ENCODE peak calls at places on chromosomes 12 and 14, in ten cellular contexts. C is H1, W is AG04450, X is fibroblast of mammary gland, Z is left ventricle myocardium inferior, I is MG63, V is NT2/D1, J is fibroblast of the aortic adventitia, K is stomach, B is fibroblast of lung. Q is an unnamed sample.
A peak's percentile ranks its signal among the peaks of the same experiment; 100 is the strongest.

GRCh38 chr14:94780536-94781404 is 10.9 kb upstream of the GSC start:
- DNase-seq in C (no peak), W (no peak), X (no peak), Z (no peak), I (no peak), V (peak; percentile 60), J (no peak), K (no peak), B (no peak), Q (no peak)

GRCh38 chr12:65493893-65494205 is 215.4 kb downstream of the MSRB3 start:
- DNase-seq in C (no peak), W (no peak), X (no peak), Z (no peak), I (no peak), V (no peak), J (no peak), K (no peak), B (no peak), Q (no peak)

GRCh38 chr14:95146079-95146771 is 11.1 kb downstream of the DICER1 start:
- DNase-seq in C (no peak), W (no peak), X (no peak), Z (no peak), I (no peak), V (no peak), J (no peak), K (no peak), B (no peak), Q (no peak)

GRCh38 chr14:68145036-68145435 is 325.5 kb downstream of the RAD51B start:
- DNase-seq in C (no peak), W (no peak), X (peak; percentile 9), Z (no peak), I (no peak), V (no peak), J (no peak), K (no peak), B (no peak), Q (no peak)

GRCh38 chr12:42892702-42893101 is 303.2 kb upstream of the PRICKLE1 start:
- DNase-seq in C (no peak), W (no peak), X (no peak), Z (no peak), I (no peak), V (no peak), J (no peak), K (no peak), B (no peak), Q (no peak)

GRCh38 chr12:4308334-4308960 is 12.6 kb upstream of the TIGAR start:
- DNase-seq in C (no peak), W (no peak), X (no peak), Z (no peak), I (no peak), V (no peak), J (no peak), K (no peak), B (no peak), Q (no peak)

GRCh38 chr12:82097877-82098276 is 260.3 kb downstream of the CCDC59 start:
- DNase-seq in C (no peak), W (no peak), X (no peak), Z (no peak), I (no peak), V (no peak), J (no peak), K (no peak), B (no peak), Q (no peak)

GRCh38 chr14:69558774-69559173 is 15.9 kb downstream of the CCDC177 start:
- DNase-seq in C (no peak), W (no peak), X (no peak), Z (no peak), I (no peak), V (no peak), J (no peak), K (no peak), B (no peak), Q (no peak)

GRCh38 chr14:54651649-54652048 is 84.7 kb downstream of the SAMD4A start:
- DNase-seq in C (no peak), W (no peak), X (no peak), Z (no peak), I (peak; percentile 9), V (no peak), J (peak; percentile 60), K (no peak), B (no peak), Q (no peak)

GRCh38 chr12:1870998-1871917 is 47.2 kb downstream of the CACNA2D4 start:
- DNase-seq in C (peak; percentile 44), W (no peak), X (no peak), Z (no peak), I (no peak), V (no peak), J (no peak), K (no peak), B (no peak), Q (no peak)

GRCh38 chr14:69101331-69101826 is 51.5 kb downstream of the DCAF5 start:
- DNase-seq in C (no peak), W (peak; percentile 55), X (peak; percentile 95), Z (no peak), I (peak; percentile 31), V (no peak), J (peak; percentile 94), K (no peak), B (peak; percentile 89), Q (no peak)

DNA sequence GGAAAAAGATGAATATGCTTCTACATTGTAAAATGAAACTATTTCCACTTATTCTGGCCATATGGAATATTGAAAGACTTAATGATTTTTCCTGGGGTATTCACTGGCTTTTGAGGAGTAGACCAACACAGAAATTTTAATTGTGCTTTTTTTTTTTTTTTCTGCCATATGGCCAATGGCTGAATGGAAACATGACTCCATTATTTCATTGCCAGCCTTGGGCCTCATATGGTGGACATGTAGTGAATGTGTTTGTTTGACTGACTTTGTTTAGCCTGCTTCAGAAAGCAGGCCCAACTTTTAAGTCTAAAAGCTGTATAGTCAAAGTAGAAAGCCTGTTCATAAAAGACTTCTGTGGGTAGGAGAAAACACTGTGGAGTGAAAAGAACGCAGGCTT is 2.4 kb downstream of the GNG2 start:
- DNase-seq in C (no peak), W (no peak), X (no peak), Z (no peak), I (no peak), V (no peak), J (no peak), K (no peak), B (peak; percentile 64), Q (no peak)
- H3K4me3 ChIP-seq in C (no peak overlapping the region), W (peak overlapping the region; percentile 66), X (no peak overlapping the region), Z (peak overlapping the region; percentile 69), I (no peak overlapping the region), V (no peak overlapping the region), J (no peak overlapping the region), K (peak overlapping the region; percentile 48), B (peak overlapping the region; percentile 97), Q (peak overlapping the region; percentile 44)

GRCh38 chr12:31950492-31950891 is 8.7 kb upstream of the RESF1 start:
- DNase-seq in C (no peak), W (no peak), X (no peak), Z (no peak), I (no peak), V (no peak), J (no peak), K (no peak), B (no peak), Q (no peak)

GRCh38 chr12:31950088-31950487 is 9.1 kb upstream of the RESF1 start:
- DNase-seq in C (no peak), W (no peak), X (no peak), Z (no peak), I (no peak), V (no peak), J (no peak), K (no peak), B (no peak), Q (no peak)

GRCh38 chr12:31944299-31944698 is 14.9 kb upstream of the RESF1 start:
- DNase-seq in C (no peak), W (no peak), X (no peak), Z (no peak), I (no peak), V (no peak), J (no peak), K (no peak), B (no peak), Q (no peak)

GRCh38 chr12:31951008-31951407 is 8.2 kb upstream of the RESF1 start:
- DNase-seq in C (no peak), W (no peak), X (no peak), Z (no peak), I (no peak), V (no peak), J (no peak), K (no peak), B (no peak), Q (no peak)

DNA sequence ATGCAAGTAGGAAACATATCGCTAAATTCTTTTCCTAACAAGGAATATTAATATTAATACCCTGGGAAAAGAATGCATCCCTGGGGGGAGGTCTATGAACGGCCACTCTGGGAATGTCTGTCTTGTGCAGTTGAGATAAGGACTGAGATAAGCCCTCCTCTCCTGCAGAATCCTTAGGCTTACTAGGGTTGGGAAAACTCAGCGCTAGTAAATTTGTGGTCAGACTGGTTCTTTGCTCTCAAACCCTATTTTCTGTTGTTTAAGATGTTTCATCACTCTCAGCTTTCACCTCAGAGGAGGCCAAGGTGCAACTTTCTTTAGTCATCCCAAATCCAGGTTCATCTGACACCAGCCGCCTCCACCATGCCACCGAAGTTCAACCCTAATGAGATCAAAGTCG is 11.2 kb upstream of the RESF1 start:
- DNase-seq in C (no peak), W (no peak), X (no peak), Z (no peak), I (no peak), V (no peak), J (no peak), K (no peak), B (no peak), Q (no peak)
- H3K4me3 ChIP-seq in C (no peak overlapping the region), W (no peak overlapping the region), X (no peak overlapping the region), Z (no peak overlapping the region), I (no peak overlapping the region), V (no peak overlapping the region), J (no peak overlapping the region), K (no peak overlapping the region), B (no peak overlapping the region), Q (no peak overlapping the region)

GRCh38 chr14:100306256-100306505 is at the start of gene SLC25A29:
- DNase-seq in C (no peak), W (peak; percentile 33), X (no peak), Z (no peak), I (no peak), V (no peak), J (no peak), K (no peak), B (no peak), Q (no peak)
- H3K4me3 ChIP-seq in C (peak within 1 kb of the TSS; percentile 70), W (peak within 1 kb of the TSS; percentile 78), X (peak within 1 kb of the TSS; percentile 67), Z (peak within 1 kb of the TSS; percentile 88), I (peak within 1 kb of the TSS; percentile 55), V (peak within 1 kb of the TSS; percentile 76), J (peak within 1 kb of the TSS; percentile 79), K (peak within 1 kb of the TSS; percentile 75), B (peak within 1 kb of the TSS; percentile 66), Q (peak within 1 kb of the TSS; percentile 99)

DNA sequence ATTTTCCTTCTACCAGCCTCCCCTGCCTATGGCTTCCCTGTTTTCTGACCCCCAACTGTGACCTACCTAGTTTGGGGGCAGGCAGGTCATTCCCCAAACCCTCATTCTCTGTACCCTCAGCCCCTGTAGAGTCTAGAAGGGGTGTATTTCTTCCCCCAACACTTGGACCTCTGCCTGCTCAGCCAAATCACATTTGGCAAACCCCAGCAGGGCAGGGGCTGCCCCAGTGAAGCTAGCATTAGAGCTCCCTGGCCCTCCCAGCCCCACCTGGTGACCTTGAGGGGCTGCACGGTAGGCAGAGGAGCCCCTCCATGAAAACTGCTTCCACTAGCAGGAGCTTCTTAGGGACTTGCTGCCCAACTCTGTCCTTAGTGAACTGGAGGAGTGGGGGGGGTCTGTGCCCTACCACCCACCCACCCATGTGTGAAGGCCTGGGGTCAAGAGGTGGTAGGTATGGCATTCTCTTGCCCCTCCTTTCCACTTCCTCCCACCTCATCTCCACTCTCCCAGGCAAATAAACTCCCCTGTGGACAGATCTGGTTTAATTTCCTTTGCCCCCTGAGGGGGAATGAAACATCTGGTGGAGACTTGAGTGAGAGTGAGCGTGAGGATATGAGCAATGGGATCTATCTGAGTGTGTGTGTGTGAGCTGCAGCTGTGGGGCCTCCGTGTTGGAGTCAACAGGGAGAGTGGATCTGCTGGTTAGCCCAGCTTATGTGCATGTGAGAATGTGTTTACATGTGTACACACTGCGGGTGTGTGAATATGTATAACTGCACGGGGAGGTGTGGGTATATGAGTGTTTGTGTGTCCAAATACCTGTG is 1.6 kb downstream of the NXPH4 start:
- DNase-seq in C (peak; percentile 49), W (no peak), X (no peak), Z (no peak), I (no peak), V (no peak), J (no peak), K (no peak), B (peak; percentile 32), Q (no peak)
- H3K4me3 ChIP-seq in C (no peak overlapping the region), W (peak overlapping the region; percentile 61), X (no peak overlapping the region), Z (no peak overlapping the region), I (no peak overlapping the region), V (no peak overlapping the region), J (no peak overlapping the region), K (no peak overlapping the region), B (no peak overlapping the region), Q (no peak overlapping the region)